ENCODE peak calls at places on chromosomes 11 and 22, in five cellular contexts. U, B, W, F and Q are unnamed samples.

GRCh38 chr11:84558085-84558905 is 1068.8 kb downstream of the DLG2 start:
- DNase-seq in U (no peak), B (peak; percentile 9), F (peak; percentile 49), W (peak; percentile 80), Q (no peak)

GRCh38 chr11:100640646-100641045 is 46.4 kb upstream of the ARHGAP42 start:
- DNase-seq in W (no peak), B (no peak), U (no peak), F (peak; percentile 56), Q (no peak)

GRCh38 chr11:134370526-134371435 is 39.0 kb downstream of the GLB1L2 start:
- DNase-seq in W (no peak), U (no peak), B (no peak), F (no peak), Q (no peak)

GRCh38 chr11:110345756-110346155 is 49.3 kb upstream of the RDX start:
- DNase-seq in B (no peak), U (no peak), W (peak; percentile 30), F (no peak), Q (no peak)

GRCh38 chr22:35839811-35840739 is 122.4 kb downstream of the APOL5 start:
- DNase-seq in W (no peak), U (no peak), B (no peak), F (peak; percentile 95), Q (peak; percentile 68)

GRCh38 chr11:96105197-96105895 is 181.4 kb upstream of the MTMR2 start:
- DNase-seq in W (peak; percentile 59), U (no peak), B (no peak), F (no peak), Q (no peak)

GRCh38 chr11:130858215-130858614 is 58.1 kb downstream of the SNX19 start:
- DNase-seq in U (no peak), F (peak; percentile 24), W (no peak), B (no peak), Q (no peak)

GRCh38 chr22:29225422-29226090 is 19.9 kb downstream of the EMID1 start:
- DNase-seq in B (peak; percentile 52), F (no peak), U (no peak), W (no peak), Q (no peak)

GRCh38 chr11:75272391-75272790 is 31.8 kb downstream of the TPBGL start:
- DNase-seq in B (no peak), U (no peak), F (no peak), W (no peak), Q (peak; percentile 39)